ENCODE peak calls at places on chromosomes 4 and X, in eight cellular contexts. D, K, P, R, O, I, Z and V are unnamed samples.

GRCh38 chrX:38166478-38167083 is 54.1 kb downstream of the SRPX start:
- DNase-seq in D (no peak), K (peak; percentile 45), P (peak; percentile 13), R (no peak), O (no peak), I (no peak), Z (no peak), V (no peak)

GRCh38 chr4:24093446-24093845 is 203.6 kb upstream of the PPARGC1A start:
- DNase-seq in D (no peak), K (no peak), P (no peak), R (no peak), O (no peak), I (no peak), Z (no peak), V (no peak)

GRCh38 chrX:57453901-57454300 is 137.9 kb upstream of the ZXDB start:
- DNase-seq in D (no peak), K (peak; percentile 48), P (peak; percentile 30), R (no peak), O (peak; percentile 1), I (no peak), Z (no peak), V (no peak)

GRCh38 chr4:177530561-177530960 is 88.3 kb upstream of the AGA start:
- DNase-seq in D (no peak), K (no peak), P (no peak), R (no peak), O (no peak), I (no peak), Z (no peak), V (no peak)

GRCh38 chr4:41318839-41319530 is 62.3 kb downstream of the UCHL1 start:
- DNase-seq in D (no peak), K (peak; percentile 52), P (peak; percentile 58), R (no peak), O (no peak), I (no peak), Z (no peak), V (no peak)

GRCh38 chrX:56233682-56234081 is 1.5 kb downstream of the KLF8 start:
- DNase-seq in D (peak; percentile 52), K (peak; percentile 76), P (peak; percentile 79), R (peak; percentile 70), O (no peak), I (peak; percentile 80), Z (peak; percentile 76), V (peak; percentile 7)

GRCh38 chr4:98446499-98447375 is 185.6 kb downstream of the RAP1GDS1 start:
- DNase-seq in D (no peak), K (peak; percentile 63), P (peak; percentile 96), R (peak; percentile 50), O (no peak), I (no peak), Z (peak; percentile 51), V (no peak)

GRCh38 chrX:12974217-12974796 is 603 bp upstream of the TMSB4X start:
- DNase-seq in D (peak; percentile 80), K (peak; percentile 79), P (peak; percentile 59), R (peak; percentile 76), O (no peak), I (peak; percentile 80), Z (peak; percentile 83), V (no peak)

GRCh38 chr4:39303871-39304270 is 62.3 kb downstream of the RFC1 start:
- DNase-seq in D (no peak), K (no peak), P (no peak), R (no peak), O (no peak), I (no peak), Z (no peak), V (no peak)

GRCh38 chr4:94827481-94828110 is 69.8 kb downstream of the BMPR1B start:
- DNase-seq in D (no peak), K (peak; percentile 90), P (peak; percentile 99), R (no peak), O (no peak), I (no peak), Z (no peak), V (no peak)

GRCh38 chr4:69760455-69760854 is at the start of gene SULT1B1:
- DNase-seq in D (no peak), K (peak; percentile 65), P (peak; percentile 46), R (no peak), O (no peak), I (no peak), Z (peak; percentile 49), V (no peak)

GRCh38 chr4:91089194-91089593 is 962.0 kb downstream of the CCSER1 start:
- DNase-seq in D (no peak), K (no peak), P (no peak), R (no peak), O (no peak), I (no peak), Z (no peak), V (no peak)

GRCh38 chr4:8868321-8869001 is 3.2 kb downstream of the HMX1 start:
- DNase-seq in D (no peak), K (no peak), P (no peak), R (no peak), O (no peak), I (no peak), Z (no peak), V (no peak)

GRCh38 chr4:8867624-8868320 is 3.9 kb downstream of the HMX1 start:
- DNase-seq in D (no peak), K (no peak), P (no peak), R (no peak), O (no peak), I (no peak), Z (no peak), V (no peak)

GRCh38 chr4:8870647-8871416 is 807 bp downstream of the HMX1 start:
- DNase-seq in D (no peak), K (no peak), P (no peak), R (no peak), O (no peak), I (no peak), Z (no peak), V (no peak)

GRCh38 chr4:8869879-8870646 is 1.6 kb downstream of the HMX1 start:
- DNase-seq in D (no peak), K (no peak), P (no peak), R (no peak), O (no peak), I (no peak), Z (no peak), V (no peak)

GRCh38 chr4:8869002-8869878 is 2.4 kb downstream of the HMX1 start:
- DNase-seq in D (no peak), K (no peak), P (no peak), R (no peak), O (no peak), I (no peak), Z (no peak), V (no peak)
- H3K27me3 ChIP-seq in D (peaks cover 83% of the 10 kb centered on the region), K (peaks cover 31% of the 10 kb centered on the region), P (peaks cover 60% of the 10 kb centered on the region), R (no peaks in the 10 kb centered on the region), O (peaks cover 94% of the 10 kb centered on the region), I (peaks cover 86% of the 10 kb centered on the region), Z (peaks cover 90% of the 10 kb centered on the region), V (peaks cover 93% of the 10 kb centered on the region)

GRCh38 chrX:100643943-100644587 is at the start of gene SRPX2:
- DNase-seq in D (peak; percentile 79), K (peak; percentile 90), P (peak; percentile 90), R (peak; percentile 68), O (no peak), I (no peak), Z (peak; percentile 41), V (peak; percentile 42)
- H3K4me3 ChIP-seq in D (no peak within 1 kb of the TSS), K (peak within 1 kb of the TSS; percentile 74), P (peak within 1 kb of the TSS; percentile 23), R (peak within 1 kb of the TSS; percentile 41), O (no peak within 1 kb of the TSS), I (peak within 1 kb of the TSS; percentile 39), Z (peak within 1 kb of the TSS; percentile 37), V (no peak within 1 kb of the TSS)

GRCh38 chrX:49316085-49316484 is 5.8 kb upstream of the GAGE12J start:
- DNase-seq in D (no peak), K (no peak), P (no peak), R (no peak), O (no peak), I (no peak), Z (no peak), V (no peak)
- H3K27me3 ChIP-seq in D (peaks cover 6% of the 10 kb centered on the region), K (no peaks in the 10 kb centered on the region), P (no peaks in the 10 kb centered on the region), R (no peaks in the 10 kb centered on the region), O (no peaks in the 10 kb centered on the region), I (no peaks in the 10 kb centered on the region), Z (no peaks in the 10 kb centered on the region), V (no peaks in the 10 kb centered on the region)

GRCh38 chr4:26459054-26459755 is 31.1 kb downstream of the CCKAR start:
- DNase-seq in D (no peak), K (peak; percentile 80), P (peak; percentile 65), R (no peak), O (peak; percentile 13), I (no peak), Z (no peak), V (no peak)
- H3K4me3 ChIP-seq in D (no peak overlapping the region), K (peak overlapping the region; percentile 55), P (no peak overlapping the region), R (no peak overlapping the region), O (no peak overlapping the region), I (no peak overlapping the region), Z (peak overlapping the region; percentile 8), V (no peak overlapping the region)

DNA sequence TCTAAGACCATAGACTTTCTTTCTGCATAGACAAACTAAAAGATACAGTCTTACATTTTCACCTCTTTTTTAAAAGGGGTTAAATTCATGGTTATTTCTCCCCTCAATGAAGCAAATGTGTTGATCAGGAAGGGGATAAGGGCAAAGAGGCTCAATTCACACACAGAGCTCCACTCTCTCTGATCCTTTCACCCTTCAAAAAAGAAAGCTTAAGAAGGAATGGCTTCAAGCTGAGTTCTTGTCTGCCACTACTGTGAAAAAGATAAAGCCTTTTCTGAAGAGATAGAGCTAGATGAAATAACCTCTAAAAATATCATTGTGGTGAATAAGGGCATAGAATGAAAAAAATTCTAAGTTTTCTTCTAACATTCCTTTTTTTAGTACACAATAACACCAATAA is 28.3 kb downstream of the SEPSECS start:
- DNase-seq in D (no peak), K (no peak), P (no peak), R (no peak), O (peak; percentile 13), I (no peak), Z (no peak), V (no peak)
- H3K27me3 ChIP-seq in D (no peaks in the 10 kb centered on the region), K (no peaks in the 10 kb centered on the region), P (no peaks in the 10 kb centered on the region), R (no peaks in the 10 kb centered on the region), O (no peaks in the 10 kb centered on the region), I (no peaks in the 10 kb centered on the region), Z (no peaks in the 10 kb centered on the region), V (no peaks in the 10 kb centered on the region)

GRCh38 chr4:74325886-74326285 is 17.6 kb downstream of the EPGN start:
- DNase-seq in D (no peak), K (no peak), P (no peak), R (no peak), O (no peak), I (no peak), Z (no peak), V (no peak)
- H3K4me3 ChIP-seq in D (no peak overlapping the region), K (no peak overlapping the region), P (no peak overlapping the region), R (no peak overlapping the region), O (no peak overlapping the region), I (no peak overlapping the region), Z (no peak overlapping the region), V (no peak overlapping the region)